ENCODE peak calls at places on chromosomes 11 and 22, in six cellular contexts. O is COR-L47; H is stimulated activated naive B cell treated with anti-CD40 and anti-IgM and Interleukin-4, amounts not matched to agents 10 μg/mL and 1 μg/mL and 100 μg/mL, for 72 hours; X is smooth muscle cell of the brain vasculature; R is HEK293T; U is SW480. Y is an unnamed sample.

GRCh38 chr11:32173435-32173834 is 82.6 kb downstream of the RCN1 start:
- DNase-seq in U (peak; percentile 69), O (peak; percentile 45), R (peak; percentile 61), H (peak; percentile 10), X (peak; percentile 28), Y (peak; percentile 27)

GRCh38 chr11:32432565-32433248 is 2.6 kb downstream of the WT1 start:
- DNase-seq in U (no peak), R (no peak), O (no peak), H (no peak), X (no peak), Y (no peak)

GRCh38 chr11:27296406-27296994 is 66.5 kb downstream of the CCDC34 start:
- DNase-seq in X (no peak), U (peak; percentile 58), H (no peak), O (peak; percentile 13), R (peak; percentile 43), Y (peak; percentile 32)

GRCh38 chr11:19453893-19454292 is 213.1 kb upstream of the E2F8 start:
- DNase-seq in U (no peak), X (no peak), O (no peak), R (no peak), H (no peak), Y (no peak)

GRCh38 chr22:45877036-45877380 is 100.0 kb downstream of the WNT7B start:
- DNase-seq in X (no peak), H (no peak), O (no peak), U (no peak), R (no peak), Y (no peak)

GRCh38 chr11:117501499-117501898 is 173.8 kb downstream of the CEP164 start:
- DNase-seq in U (no peak), O (no peak), H (no peak), X (no peak), R (no peak), Y (no peak)

GRCh38 chr22:39725351-39726035 is 154.9 kb downstream of the CACNA1I start:
- DNase-seq in X (no peak), U (no peak), H (no peak), O (no peak), R (no peak), Y (no peak)

GRCh38 chr11:120819003-120819402 is 204.9 kb upstream of the TBCEL start:
- DNase-seq in U (peak; percentile 37), H (no peak), X (no peak), O (no peak), R (no peak), Y (no peak)

GRCh38 chr11:850777-851762 is 8.4 kb downstream of the TSPAN4 start:
- DNase-seq in O (no peak), H (no peak), X (no peak), R (no peak), U (no peak), Y (no peak)

GRCh38 chr22:46052331-46052771 is 75.4 kb upstream of the WNT7B start:
- DNase-seq in O (no peak), U (no peak), R (no peak), H (no peak), X (no peak), Y (no peak)

GRCh38 chr11:3833461-3833860 is 7.3 kb downstream of the RHOG start:
- DNase-seq in X (no peak), R (no peak), H (no peak), U (no peak), O (no peak), Y (no peak)

GRCh38 chr11:64581057-64581523 is 9.9 kb upstream of the SLC22A12 start:
- DNase-seq in U (no peak), R (no peak), X (no peak), H (no peak), O (no peak), Y (no peak)

GRCh38 chr22:45783690-45784089 is 112.1 kb downstream of the ATXN10 start:
- DNase-seq in R (no peak), U (no peak), O (no peak), X (no peak), H (no peak), Y (no peak)

GRCh38 chr11:61632096-61632495 is 48.1 kb upstream of the DAGLA start:
- DNase-seq in U (no peak), X (no peak), R (no peak), O (no peak), H (no peak), Y (no peak)

GRCh38 chr11:72242141-72242540 is 1.8 kb downstream of the PHOX2A start:
- DNase-seq in O (no peak), U (no peak), R (no peak), X (no peak), H (no peak), Y (no peak)

GRCh38 chr11:119417726-119418540 is 5.0 kb downstream of the THY1 start:
- DNase-seq in X (no peak), O (no peak), R (no peak), H (no peak), U (no peak), Y (no peak)